ENCODE peak calls at places on chromosomes 1 and 21, in four cellular contexts. H is breast epithelium, P is A549, O is IMR-90. R is an unnamed sample.

GRCh38 chr1:5436808-5437207 is 555.4 kb downstream of the NPHP4 start:
- DNase-seq in P (no peak), H (no peak), O (no peak), R (no peak)

GRCh38 chr1:50158421-50158820 is 49.7 kb downstream of the ELAVL4 start:
- DNase-seq in H (no peak), P (no peak), O (no peak), R (no peak)

GRCh38 chr1:88935522-88936222 is 44.3 kb upstream of the GTF2B start:
- DNase-seq in P (peak; percentile 13), O (peak; percentile 52), H (no peak), R (no peak)

GRCh38 chr1:183719976-183720497 is 66.9 kb upstream of the APOBEC4 start:
- DNase-seq in H (no peak), P (no peak), O (peak; percentile 34), R (no peak)

GRCh38 chr1:242454262-242455051 is 70.0 kb downstream of the PLD5 start:
- DNase-seq in O (peak; percentile 7), H (no peak), P (peak; percentile 63), R (no peak)

GRCh38 chr1:207858806-207859205 is 52.1 kb downstream of the CD34 start:
- DNase-seq in H (no peak), O (no peak), P (no peak), R (no peak)

GRCh38 chr1:2796890-2797740 is 4.4 kb downstream of the TTC34 start:
- DNase-seq in P (no peak), O (no peak), H (no peak), R (no peak)

GRCh38 chr1:35557118-35557610 is at the start of gene KIAA0319L:
- DNase-seq in P (peak; percentile 70), O (peak; percentile 37), H (no peak), R (peak; percentile 82)

GRCh38 chr21:46269466-46269865 is 15.9 kb downstream of the MCM3AP start:
- DNase-seq in P (no peak), O (no peak), H (no peak), R (no peak)

GRCh38 chr1:917466-918091 is 6.1 kb upstream of the SAMD11 start:
- DNase-seq in O (no peak), H (no peak), P (no peak), R (no peak)

GRCh38 chr1:56409112-56409691 is 170.2 kb downstream of the PLPP3 start:
- DNase-seq in P (no peak), O (no peak), H (no peak), R (peak; percentile 30)

GRCh38 chr1:204573563-204573925 is 57.3 kb downstream of the MDM4 start:
- DNase-seq in H (no peak), P (peak; percentile 30), O (peak; percentile 63), R (no peak)

GRCh38 chr21:38140192-38140905 is 116.4 kb upstream of the KCNJ15 start:
- DNase-seq in P (peak; percentile 17), O (peak; percentile 25), H (no peak), R (no peak)

GRCh38 chr1:101474039-101474665 is 237.3 kb downstream of the S1PR1 start:
- DNase-seq in P (no peak), O (no peak), H (no peak), R (no peak)

GRCh38 chr1:21534674-21535378 is 25.6 kb downstream of the ALPL start:
- DNase-seq in P (peak; percentile 60), O (peak; percentile 77), H (no peak), R (no peak)

GRCh38 chr21:38080888-38081287 is 164.6 kb upstream of the KCNJ6 start:
- DNase-seq in O (no peak), H (no peak), P (no peak), R (no peak)

GRCh38 chr1:64097859-64098258 is 105.6 kb upstream of the UBE2U start:
- DNase-seq in O (no peak), P (no peak), H (no peak), R (no peak)

GRCh38 chr1:229784834-229785233 is 158.8 kb downstream of the URB2 start:
- DNase-seq in H (no peak), O (no peak), P (no peak), R (no peak)

GRCh38 chr1:166089804-166090203 is 77.0 kb downstream of the FAM78B start:
- DNase-seq in H (no peak), O (no peak), P (no peak), R (no peak)

DNA sequence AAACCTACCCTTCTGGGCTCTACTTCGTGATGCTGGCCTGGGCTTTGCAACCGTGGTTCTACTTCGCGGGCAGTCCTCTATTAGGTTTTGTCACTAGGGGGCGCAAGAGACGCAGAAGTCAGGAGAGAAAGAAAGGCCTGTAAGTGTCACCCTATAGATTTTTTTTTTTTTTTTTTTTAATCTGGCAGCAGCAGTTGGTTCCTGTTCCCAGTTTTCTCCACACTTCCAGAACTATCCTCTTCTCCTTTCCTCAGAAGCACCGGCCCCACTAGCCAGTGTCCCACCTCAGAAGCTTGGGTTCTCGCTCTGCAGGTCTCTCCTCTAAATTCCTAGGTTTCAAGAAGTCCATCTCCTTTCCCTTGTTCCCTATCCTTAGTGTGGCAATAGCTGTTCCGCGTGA is 9.1 kb upstream of the LCE2D start:
- DNase-seq in H (no peak), P (peak; percentile 47), O (peak; percentile 33), R (no peak)
- TF ChIP-seq CTCF in H (no peak), P (peak; percentile 68), O (peak; percentile 74), R (no peak)

GRCh38 chr1:12697406-12697805 is 18.5 kb upstream of the AADACL3 start:
- DNase-seq in P (no peak), O (no peak), H (no peak), R (no peak)

GRCh38 chr1:12696658-12697057 is 19.3 kb upstream of the AADACL3 start:
- DNase-seq in O (no peak), P (no peak), H (no peak), R (no peak)

GRCh38 chr1:12690156-12690555 is 25.8 kb upstream of the AADACL3 start:
- DNase-seq in H (no peak), P (no peak), O (no peak), R (no peak)

DNA sequence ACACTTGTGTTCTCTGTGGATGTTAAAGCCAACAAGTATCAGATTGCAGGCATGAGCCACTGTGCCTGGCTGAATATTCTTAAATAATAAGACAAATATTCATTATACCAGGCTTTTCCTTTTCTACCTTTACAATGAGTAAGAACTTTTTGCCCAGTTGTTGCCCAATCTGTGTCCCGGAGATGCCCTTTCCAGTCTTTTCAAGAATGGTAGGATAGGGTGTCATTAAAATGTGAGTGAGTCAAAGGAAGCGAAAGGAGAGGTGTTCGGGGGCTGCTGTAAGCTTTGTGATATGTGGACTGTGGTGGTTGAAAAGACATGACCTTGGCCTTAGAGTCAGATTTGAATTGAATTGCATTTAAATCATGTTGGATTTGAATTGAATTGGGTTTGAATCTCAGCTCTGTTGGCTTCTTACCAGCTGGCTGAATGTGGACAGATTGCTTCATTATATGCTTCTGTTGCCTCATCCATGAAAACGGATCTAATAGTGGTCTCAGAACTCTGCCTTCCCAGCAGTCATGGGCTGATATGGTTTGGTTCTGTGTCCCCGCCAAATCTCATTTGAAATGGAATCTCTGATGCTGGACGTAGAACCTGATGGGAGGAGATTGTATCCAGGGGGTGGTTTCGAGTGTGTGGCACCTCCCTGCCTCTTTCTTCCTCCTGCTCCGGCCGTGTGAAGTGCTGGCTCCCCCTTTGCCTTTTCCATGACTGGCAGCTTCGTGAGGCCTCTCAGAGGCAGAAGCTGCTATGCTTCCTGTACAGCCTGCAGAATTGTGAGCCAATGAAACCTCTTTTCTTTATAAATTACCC is 22.7 kb upstream of the AADACL3 start:
- DNase-seq in O (no peak), P (no peak), H (no peak), R (peak; percentile 87)
- H3K4me1 ChIP-seq in O (no peaks in the 10 kb centered on the region), P (no peaks in the 10 kb centered on the region), H (no peaks in the 10 kb centered on the region), R (peaks cover 14% of the 10 kb centered on the region)

GRCh38 chr1:245458761-245459174 is 304.0 kb downstream of the KIF26B start:
- DNase-seq in O (peak; percentile 16), P (no peak), H (no peak), R (no peak)
- TF ChIP-seq POLR2A in O (no peak), P (no peak), H (no peak), R (no peak)

GRCh38 chr1:239918633-239919032 is 173.1 kb upstream of the FMN2 start:
- DNase-seq in P (no peak), O (no peak), H (no peak), R (no peak)

GRCh38 chr1:239913141-239913585 is 178.5 kb upstream of the FMN2 start:
- DNase-seq in H (no peak), O (no peak), P (no peak), R (no peak)

GRCh38 chr1:239909894-239910293 is 181.8 kb upstream of the FMN2 start:
- DNase-seq in P (no peak), H (no peak), O (peak; percentile 75), R (peak; percentile 53)

GRCh38 chr1:239912471-239912870 is 179.2 kb upstream of the FMN2 start:
- DNase-seq in O (peak; percentile 19), H (no peak), P (no peak), R (peak; percentile 17)

GRCh38 chr1:239914827-239915231 is 176.9 kb upstream of the FMN2 start:
- DNase-seq in H (no peak), O (peak; percentile 81), P (peak; percentile 18), R (no peak)
- TF ChIP-seq CTCF in H (no peak), O (no peak), P (no peak), R (no peak)

DNA sequence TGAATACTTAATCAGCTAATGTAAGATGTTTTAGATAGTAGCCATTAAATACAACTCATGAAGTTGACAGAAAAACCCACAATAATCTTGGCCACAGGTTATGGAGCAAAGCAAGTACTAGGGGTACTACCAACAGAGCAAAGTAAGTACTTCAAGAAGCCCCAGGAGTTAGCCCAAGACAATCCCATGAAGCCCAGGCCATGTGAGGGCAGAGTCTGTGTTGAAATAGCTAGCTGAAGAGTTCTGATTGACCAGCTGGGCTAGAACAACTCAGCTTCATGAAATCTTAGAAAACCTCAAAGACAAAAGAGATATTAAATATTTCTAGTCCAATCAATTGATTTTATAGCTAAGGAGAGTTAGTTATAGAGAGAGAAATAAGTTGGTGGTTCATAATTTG is 212.9 kb upstream of the HOOK1 start:
- DNase-seq in O (no peak), P (no peak), H (no peak), R (no peak)
- H3K4me1 ChIP-seq in O (peaks cover 12% of the 10 kb centered on the region), P (no peaks in the 10 kb centered on the region), H (no peaks in the 10 kb centered on the region), R (peaks cover 62% of the 10 kb centered on the region)

DNA sequence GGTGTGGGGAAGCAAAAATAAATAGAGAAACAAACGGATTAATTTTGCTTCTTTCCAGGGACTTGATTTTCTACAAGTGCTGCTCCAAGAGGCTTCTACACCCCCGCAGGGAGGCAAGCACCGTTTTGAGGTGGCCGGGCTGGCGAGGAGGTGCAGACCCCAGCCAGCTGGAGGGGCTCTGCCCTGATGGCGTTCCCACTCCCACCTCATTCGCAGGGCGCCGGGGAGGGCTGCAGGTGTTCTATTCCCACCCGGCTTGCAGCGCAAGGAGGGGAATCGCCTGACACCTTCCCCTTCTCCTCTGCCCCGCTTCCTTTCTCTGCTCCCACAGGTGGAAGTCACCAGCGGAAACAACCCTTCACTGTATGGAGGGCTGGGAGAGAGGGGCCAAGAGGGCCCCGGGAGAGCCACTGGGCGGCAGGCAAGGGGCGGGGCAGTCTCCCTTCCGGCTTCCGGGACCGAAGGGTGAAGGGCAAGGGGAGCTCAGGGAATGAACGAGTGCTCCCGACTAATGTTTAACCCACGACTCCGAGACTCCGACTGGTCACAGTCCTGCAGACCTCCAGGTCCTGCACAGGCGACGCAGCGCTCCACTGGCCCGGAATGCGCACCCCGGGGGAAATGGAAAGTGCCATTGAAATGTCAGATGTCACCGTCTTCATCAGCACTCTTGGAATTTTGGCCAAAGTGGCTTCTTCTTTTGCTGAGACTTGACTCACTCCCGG is 29.1 kb downstream of the TEX35 start:
- DNase-seq in H (no peak), O (no peak), P (peak; percentile 58), R (no peak)
- TF ChIP-seq POLR2A in H (no peak), O (no peak), P (peak; percentile 60), R (no peak)